ENCODE peak calls at places on chromosomes 7 and 10, in eight cellular contexts. F, O, D, C, X, W, T and H are unnamed samples. For H3K36me3 and H3K4me1, the result is how much of the 10 kb centered on the place peaks cover.

GRCh38 chr7:50684011-50684701 is 98.5 kb downstream of the GRB10 start:
- DNase-seq in X (no peak), O (no peak), C (no peak), D (no peak), T (no peak), W (no peak), F (no peak), H (no peak)

GRCh38 chr7:108331971-108332370 is 124.3 kb downstream of the NRCAM start:
- DNase-seq in C (no peak), X (no peak), O (no peak), T (no peak), F (no peak), W (no peak), D (no peak), H (no peak)

GRCh38 chr7:90594791-90595317 is 1.3 kb upstream of the CDK14 start:
- DNase-seq in C (peak), W (no peak), O (no peak), D (peak), F (no peak), T (no peak), X (no peak), H (no peak)

GRCh38 chr10:35232509-35232908 is 103.8 kb upstream of the CCNY start:
- DNase-seq in F (no peak), T (no peak), X (no peak), C (no peak), D (no peak), W (no peak), O (no peak), H (no peak)

GRCh38 chr10:17510242-17510908 is 56.0 kb upstream of the ST8SIA6 start:
- DNase-seq in O (no peak), C (no peak), T (no peak), D (no peak), F (no peak), W (no peak), X (no peak), H (no peak)

GRCh38 chr10:3529691-3530090 is 255.3 kb downstream of the KLF6 start:
- DNase-seq in T (no peak), X (no peak), O (no peak), W (no peak), C (no peak), D (no peak), F (no peak), H (no peak)

GRCh38 chr7:47724335-47724982 is 142.5 kb upstream of the TNS3 start:
- DNase-seq in C (no peak), T (no peak), O (no peak), W (peak), F (no peak), X (no peak), D (peak), H (no peak)

GRCh38 chr10:118472961-118473675 is 122.3 kb downstream of the PRLHR start:
- DNase-seq in X (no peak), F (no peak), W (no peak), T (no peak), O (no peak), C (no peak), D (no peak), H (no peak)

GRCh38 chr7:8378349-8379019 is 54.9 kb upstream of the NXPH1 start:
- DNase-seq in W (no peak), X (no peak), C (no peak), T (no peak), O (no peak), D (no peak), F (no peak), H (no peak)

GRCh38 chr7:157615101-157615817 is 278.5 kb downstream of the DNAJB6 start:
- DNase-seq in T (no peak), X (no peak), O (no peak), C (no peak), W (no peak), F (no peak), D (no peak), H (peak)

GRCh38 chr10:22444219-22444788 is 99.0 kb downstream of the SPAG6 start:
- DNase-seq in C (no peak), D (no peak), X (no peak), O (no peak), T (no peak), W (no peak), F (no peak), H (no peak)

GRCh38 chr7:29764227-29764626 is 42.1 kb upstream of the WIPF3 start:
- DNase-seq in O (no peak), F (no peak), D (no peak), C (no peak), T (no peak), X (no peak), W (no peak), H (no peak)

GRCh38 chr7:129665013-129665401 is 53.5 kb downstream of the NRF1 start:
- DNase-seq in D (peak), X (no peak), W (no peak), O (no peak), T (no peak), F (no peak), C (no peak), H (no peak)

GRCh38 chr10:72331575-72332422 is 22.9 kb downstream of the DNAJB12 start:
- DNase-seq in W (peak), D (peak), T (peak), C (peak), O (peak), F (peak), X (peak), H (peak)

GRCh38 chr7:11648980-11649379 is 183.0 kb downstream of the THSD7A start:
- DNase-seq in X (no peak), O (no peak), W (no peak), F (no peak), D (no peak), T (no peak), C (no peak), H (no peak)

GRCh38 chr10:106941297-106942034 is 223.0 kb downstream of the SORCS1 start:
- DNase-seq in C (no peak), F (no peak), D (no peak), T (no peak), O (no peak), X (no peak), W (no peak), H (no peak)

GRCh38 chr10:10092581-10092980 is 925.1 kb upstream of the CELF2 start:
- DNase-seq in W (peak), D (no peak), C (peak), F (no peak), T (no peak), X (no peak), O (peak), H (no peak)

GRCh38 chr7:4731803-4732202 is 43.6 kb upstream of the AP5Z1 start:
- DNase-seq in X (no peak), C (no peak), W (no peak), T (no peak), O (no peak), D (no peak), F (no peak), H (no peak)

GRCh38 chr7:4727914-4728705 is 46.0 kb downstream of the FOXK1 start:
- DNase-seq in C (no peak), F (no peak), X (no peak), O (no peak), T (no peak), D (no peak), W (no peak), H (no peak)

GRCh38 chr7:4729266-4729665 is 46.2 kb upstream of the AP5Z1 start:
- DNase-seq in W (no peak), O (no peak), F (no peak), T (no peak), D (no peak), C (no peak), X (no peak), H (no peak)

GRCh38 chr7:4730276-4730675 is 45.1 kb upstream of the AP5Z1 start:
- DNase-seq in X (no peak), F (no peak), C (no peak), D (no peak), W (peak), O (no peak), T (no peak), H (no peak)

GRCh38 chr7:4730971-4731370 is 44.5 kb upstream of the AP5Z1 start:
- DNase-seq in C (no peak), X (no peak), O (no peak), F (no peak), D (no peak), T (no peak), W (no peak), H (no peak)
- H3K36me3 ChIP-seq in C (under half), X (under half), O (under half), F (under half), D (under half), T (under half), W (under half), H (under half)

GRCh38 chr10:26481914-26482550 is 43.9 kb downstream of the APBB1IP start:
- DNase-seq in T (no peak), F (peak), O (no peak), D (no peak), C (no peak), W (no peak), X (no peak), H (no peak)

GRCh38 chr10:26478061-26478460 is 39.9 kb downstream of the APBB1IP start:
- DNase-seq in W (no peak), F (no peak), X (no peak), T (no peak), O (no peak), C (no peak), D (no peak), H (no peak)

GRCh38 chr10:26480909-26481703 is 43.0 kb downstream of the APBB1IP start:
- DNase-seq in X (no peak), C (no peak), T (no peak), O (no peak), D (no peak), W (no peak), F (no peak), H (no peak)

GRCh38 chr10:26483554-26483953 is 45.4 kb downstream of the APBB1IP start:
- DNase-seq in W (no peak), X (no peak), T (no peak), D (no peak), C (no peak), F (no peak), O (no peak), H (no peak)

DNA sequence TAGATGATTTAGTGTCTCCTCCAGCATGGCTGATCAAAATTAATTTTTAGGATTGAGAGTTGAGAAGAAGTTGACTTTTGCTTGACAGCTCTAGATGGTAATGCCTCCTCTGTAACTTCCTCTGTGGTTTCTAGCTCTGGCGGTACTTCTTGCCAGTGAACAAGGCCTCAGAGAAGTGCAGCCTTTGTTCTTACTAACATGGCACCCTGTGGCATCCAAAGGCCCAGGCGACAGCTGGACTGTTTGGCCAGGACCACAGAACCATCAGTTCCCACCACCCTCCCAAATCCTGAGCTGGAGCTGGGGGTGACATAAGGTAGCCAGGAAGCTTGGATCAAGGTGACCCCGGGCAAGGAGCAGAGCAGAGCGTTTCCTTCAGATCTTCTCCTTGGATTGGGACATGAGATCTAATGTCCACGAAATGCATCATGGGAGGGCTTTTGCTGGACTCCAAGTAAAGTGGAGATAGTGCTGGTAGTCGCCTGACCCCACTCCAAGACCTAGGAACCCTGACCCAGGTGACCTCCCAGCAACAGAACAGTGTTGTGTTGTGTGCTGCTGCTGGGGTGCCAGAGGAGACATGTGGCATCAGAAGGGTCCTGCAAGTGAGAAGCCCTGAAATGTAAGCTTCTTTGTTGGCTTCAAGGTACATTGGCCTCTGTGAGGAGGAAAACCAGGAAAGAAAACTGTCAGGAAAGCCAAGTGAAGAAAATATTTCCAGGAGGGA is 41.8 kb downstream of the APBB1IP start:
- DNase-seq in F (no peak), O (no peak), D (no peak), T (no peak), W (no peak), X (no peak), C (no peak), H (no peak)
- H3K27ac ChIP-seq in F (peak), O (peak), D (no peak), T (peak), W (peak), X (peak), C (no peak), H (peak)

DNA sequence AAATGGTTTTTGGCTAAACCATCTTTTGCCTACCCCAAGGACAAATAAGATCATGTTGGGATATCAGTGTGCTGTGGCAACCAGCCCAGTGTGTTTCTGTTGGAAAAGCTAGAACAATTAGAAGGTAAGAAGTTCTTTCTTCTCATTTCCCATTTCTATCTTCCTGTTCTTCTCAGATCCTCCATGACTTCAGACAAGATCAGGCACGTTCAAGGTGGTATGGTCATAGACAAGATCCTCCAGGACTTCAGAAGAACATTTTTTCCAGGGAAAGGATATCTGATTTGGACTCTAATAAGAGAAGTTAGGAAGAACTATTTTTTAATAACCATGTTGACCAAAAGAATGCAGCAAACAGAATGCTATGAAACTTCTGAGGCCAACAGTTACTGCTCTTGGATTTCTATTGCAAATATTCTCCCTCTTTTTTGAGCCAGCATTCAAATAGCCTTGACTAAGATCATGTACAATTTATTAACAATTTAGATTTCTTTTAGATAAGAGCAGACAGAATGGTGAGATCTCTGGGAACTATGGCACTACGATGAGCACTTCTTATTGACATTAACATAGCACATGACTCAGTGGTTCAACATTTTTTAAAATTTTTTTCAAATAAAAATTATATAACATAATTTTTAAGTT is 15.9 kb downstream of the HYCC1 start:
- DNase-seq in T (no peak), X (no peak), C (no peak), W (no peak), D (no peak), F (no peak), O (no peak), H (no peak)
- H3K4me1 ChIP-seq in T (under half), X (under half), C (under half), W (under half), D (under half), F (under half), O (under half), H (under half)

DNA sequence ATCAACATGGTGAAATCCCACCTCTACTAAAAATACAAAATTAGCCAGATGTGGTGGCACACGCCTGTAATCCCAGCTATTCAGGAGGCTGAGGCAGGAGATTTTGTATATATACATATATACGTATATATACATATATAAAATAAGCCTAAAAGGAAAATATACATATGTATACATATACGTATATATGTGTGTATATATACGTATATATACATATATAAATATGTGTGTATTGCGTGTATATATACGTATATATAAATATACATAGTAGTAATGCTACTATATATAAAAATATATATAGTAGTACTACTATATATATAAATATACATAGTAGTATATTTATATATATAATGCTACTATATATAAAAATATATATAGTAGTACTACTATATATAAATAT is 26.5 kb upstream of the PBLD start:
- DNase-seq in D (no peak), F (no peak), O (no peak), X (no peak), T (no peak), C (no peak), W (no peak), H (no peak)
- H3K36me3 ChIP-seq in D (under half), F (under half), O (half or more), X (under half), T (under half), C (under half), W (under half), H (half or more)

GRCh38 chr7:55128693-55129394 is 110.0 kb downstream of the EGFR start:
- DNase-seq in C (no peak), T (no peak), X (no peak), F (no peak), O (no peak), W (no peak), D (peak), H (no peak)

GRCh38 chr7:55130079-55130476 is 111.3 kb downstream of the EGFR start:
- DNase-seq in C (no peak), F (no peak), D (no peak), X (no peak), O (no peak), W (no peak), T (no peak), H (no peak)

GRCh38 chr7:55131421-55131929 is 112.7 kb downstream of the EGFR start:
- DNase-seq in W (no peak), X (no peak), C (peak), T (no peak), O (no peak), D (no peak), F (no peak), H (no peak)

GRCh38 chr7:55129409-55130078 is 110.7 kb downstream of the EGFR start:
- DNase-seq in X (no peak), T (no peak), C (no peak), D (peak), O (no peak), W (no peak), F (no peak), H (no peak)

DNA sequence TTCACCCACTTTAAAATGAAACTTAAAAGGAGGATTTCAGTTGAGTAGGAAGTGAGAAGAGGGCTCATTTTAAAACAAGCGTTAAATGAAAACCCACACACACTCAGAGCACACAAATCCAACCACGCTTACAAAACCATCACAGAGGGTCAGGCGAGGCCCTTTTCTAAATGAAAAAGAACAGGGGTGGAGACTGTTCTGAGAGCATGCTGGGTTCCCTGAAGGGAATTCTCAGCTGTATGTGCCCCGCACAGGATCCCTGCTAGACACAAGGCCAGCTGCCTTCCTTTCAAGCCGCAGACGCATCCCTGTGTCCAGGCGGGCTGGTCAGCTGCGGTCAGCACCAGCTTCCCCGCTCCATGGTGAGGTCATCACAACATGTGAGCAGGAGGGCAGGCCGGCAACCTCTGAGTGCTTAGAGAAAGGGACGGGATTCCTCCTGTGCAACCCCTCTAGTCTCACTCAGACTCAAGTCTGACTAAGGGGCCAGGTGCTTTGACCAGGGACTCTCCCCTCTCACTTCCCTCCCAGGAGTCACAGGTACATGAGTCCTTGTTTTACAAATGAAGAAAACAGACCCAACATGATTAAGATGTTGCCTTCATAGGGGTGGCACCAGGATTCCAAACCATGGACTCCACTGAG is 111.9 kb downstream of the EGFR start:
- DNase-seq in O (peak), X (no peak), W (no peak), D (peak), T (no peak), C (peak), F (no peak), H (peak)
- H3K27ac ChIP-seq in O (peak), X (no peak), W (peak), D (peak), T (peak), C (no peak), F (no peak), H (peak)

DNA sequence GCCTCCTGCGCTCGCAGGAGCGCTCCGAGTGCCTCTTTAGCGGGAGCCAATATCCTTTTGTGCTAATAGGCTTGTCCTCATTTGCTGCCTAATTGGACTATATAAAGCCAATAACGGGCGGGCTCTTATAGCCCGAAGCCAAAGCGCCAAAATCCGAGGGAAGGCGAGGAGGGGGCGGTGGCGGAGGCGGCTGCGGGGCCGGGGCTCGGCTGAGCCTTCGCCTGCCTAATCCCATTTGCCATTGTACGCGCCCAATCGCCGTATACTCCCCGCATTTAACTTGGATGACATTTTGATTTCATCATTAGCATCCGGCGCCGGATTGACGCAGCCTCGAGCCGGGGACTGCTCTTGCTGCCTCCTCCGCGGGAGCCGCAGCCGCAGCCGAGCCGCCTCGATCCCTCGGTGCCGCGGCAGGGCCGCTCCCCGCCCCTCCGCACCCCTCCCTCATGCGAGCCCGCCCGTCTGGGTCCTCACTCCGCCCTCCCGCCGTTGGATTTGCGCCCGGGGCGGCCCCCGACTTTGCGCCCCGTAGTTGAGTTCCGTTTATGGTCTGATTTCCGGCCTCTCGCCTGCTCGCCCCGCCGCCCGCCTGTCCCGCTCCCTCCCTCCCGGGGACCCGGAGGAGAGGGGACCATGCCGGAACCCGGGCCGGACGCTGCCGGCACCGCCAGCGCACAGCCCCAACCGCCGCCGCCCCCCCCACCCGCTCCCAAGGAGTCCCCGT is at the start of gene HMX3:
- DNase-seq in W (peak), F (no peak), D (peak), C (no peak), O (no peak), X (no peak), T (no peak), H (no peak)
- H3K4me1 ChIP-seq in W (half or more), F (half or more), D (under half), C (under half), O (half or more), X (half or more), T (under half), H (half or more)

GRCh38 chr7:158733220-158733519 is 28.6 kb upstream of the NCAPG2 start:
- DNase-seq in X (no peak), C (no peak), D (no peak), T (no peak), W (no peak), F (no peak), O (no peak), H (no peak)
- H3K36me3 ChIP-seq in X (under half), C (under half), D (under half), T (under half), W (under half), F (half or more), O (half or more), H (half or more)

DNA sequence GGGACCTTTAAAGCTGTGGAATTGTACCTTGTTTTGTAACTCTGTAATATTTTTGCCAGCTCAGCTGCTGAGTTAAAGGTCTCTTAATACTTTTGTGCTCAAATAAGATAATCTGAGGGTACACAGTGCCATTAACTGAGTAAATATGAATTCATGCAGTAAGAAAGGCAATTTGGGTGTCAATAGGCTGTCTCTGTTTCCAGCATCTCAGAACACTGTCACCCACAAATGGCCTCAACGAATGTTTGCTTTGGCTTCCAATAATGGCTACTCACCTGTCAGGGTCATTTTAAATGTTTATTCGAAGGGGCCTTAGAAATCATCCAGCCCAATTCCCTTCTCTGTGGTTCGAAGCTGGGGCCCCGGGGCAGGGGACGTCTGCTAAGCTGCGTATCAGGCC is 225.4 kb downstream of the ZMYND11 start:
- DNase-seq in C (no peak), T (no peak), O (no peak), D (no peak), F (no peak), X (no peak), W (no peak), H (no peak)
- H3K27ac ChIP-seq in C (no peak), T (no peak), O (no peak), D (no peak), F (no peak), X (no peak), W (no peak), H (no peak)